ENCODE peak calls at places on chromosomes 7 and 10, in ten cellular contexts. One of them, this sample, is unnamed.

GRCh38 chr7:22860784-22861482 is 38.3 kb upstream of the TOMM7 start:
- DNase-seq in B cell: no peak
- DNase-seq in NCI-H774: no peak
- DNase-seq in brain microvascular endothelial cell: peak
- DNase-seq in GM19239: no peak
- DNase-seq in CD8-positive, alpha-beta memory T cell: no peak
- DNase-seq in stimulated activated CD4-positive, alpha-beta T cell treated with anti-CD3 and anti-CD28 coated beads, TNF-alpha, amount 100 ng/mL, for 48 hours: no peak
- DNase-seq in CD8-positive, alpha-beta T cell: no peak
- DNase-seq in natural killer cell: no peak
- DNase-seq in left cardiac atrium: no peak
- DNase-seq in this sample: no peak

GRCh38 chr7:151485006-151485732 is 34.5 kb downstream of the RHEB start:
- DNase-seq in B cell: no peak
- DNase-seq in NCI-H774: no peak
- DNase-seq in brain microvascular endothelial cell: peak
- DNase-seq in GM19239: no peak
- DNase-seq in CD8-positive, alpha-beta memory T cell: no peak
- DNase-seq in stimulated activated CD4-positive, alpha-beta T cell treated with anti-CD3 and anti-CD28 coated beads, TNF-alpha, amount 100 ng/mL, for 48 hours: peak
- DNase-seq in CD8-positive, alpha-beta T cell: no peak
- DNase-seq in natural killer cell: no peak
- DNase-seq in left cardiac atrium: no peak
- DNase-seq in this sample: no peak

GRCh38 chr7:81751619-81752317 is 18.1 kb downstream of the HGF start:
- DNase-seq in B cell: no peak
- DNase-seq in NCI-H774: no peak
- DNase-seq in brain microvascular endothelial cell: no peak
- DNase-seq in GM19239: no peak
- DNase-seq in CD8-positive, alpha-beta memory T cell: no peak
- DNase-seq in stimulated activated CD4-positive, alpha-beta T cell treated with anti-CD3 and anti-CD28 coated beads, TNF-alpha, amount 100 ng/mL, for 48 hours: no peak
- DNase-seq in CD8-positive, alpha-beta T cell: no peak
- DNase-seq in natural killer cell: no peak
- DNase-seq in left cardiac atrium: no peak
- DNase-seq in this sample: no peak

GRCh38 chr10:102710604-102711003 is 3.6 kb downstream of the ARL3 start:
- DNase-seq in B cell: no peak
- DNase-seq in NCI-H774: no peak
- DNase-seq in brain microvascular endothelial cell: peak
- DNase-seq in GM19239: no peak
- DNase-seq in CD8-positive, alpha-beta memory T cell: peak
- DNase-seq in stimulated activated CD4-positive, alpha-beta T cell treated with anti-CD3 and anti-CD28 coated beads, TNF-alpha, amount 100 ng/mL, for 48 hours: no peak
- DNase-seq in CD8-positive, alpha-beta T cell: no peak
- DNase-seq in natural killer cell: no peak
- DNase-seq in left cardiac atrium: no peak
- DNase-seq in this sample: no peak

GRCh38 chr10:49119746-49120145 is 4.4 kb upstream of the VSTM4 start:
- DNase-seq in B cell: no peak
- DNase-seq in NCI-H774: no peak
- DNase-seq in brain microvascular endothelial cell: peak
- DNase-seq in GM19239: no peak
- DNase-seq in CD8-positive, alpha-beta memory T cell: no peak
- DNase-seq in stimulated activated CD4-positive, alpha-beta T cell treated with anti-CD3 and anti-CD28 coated beads, TNF-alpha, amount 100 ng/mL, for 48 hours: no peak
- DNase-seq in CD8-positive, alpha-beta T cell: no peak
- DNase-seq in natural killer cell: no peak
- DNase-seq in left cardiac atrium: no peak
- DNase-seq in this sample: no peak

GRCh38 chr7:148982596-148983219 is 45.6 kb downstream of the PDIA4 start:
- DNase-seq in B cell: no peak
- DNase-seq in NCI-H774: no peak
- DNase-seq in brain microvascular endothelial cell: no peak
- DNase-seq in GM19239: no peak
- DNase-seq in CD8-positive, alpha-beta memory T cell: no peak
- DNase-seq in stimulated activated CD4-positive, alpha-beta T cell treated with anti-CD3 and anti-CD28 coated beads, TNF-alpha, amount 100 ng/mL, for 48 hours: no peak
- DNase-seq in CD8-positive, alpha-beta T cell: no peak
- DNase-seq in natural killer cell: no peak
- DNase-seq in left cardiac atrium: no peak
- DNase-seq in this sample: no peak

GRCh38 chr7:127534636-127535035 is 50.8 kb downstream of the GCC1 start:
- DNase-seq in B cell: no peak
- DNase-seq in NCI-H774: no peak
- DNase-seq in brain microvascular endothelial cell: no peak
- DNase-seq in GM19239: no peak
- DNase-seq in CD8-positive, alpha-beta memory T cell: no peak
- DNase-seq in stimulated activated CD4-positive, alpha-beta T cell treated with anti-CD3 and anti-CD28 coated beads, TNF-alpha, amount 100 ng/mL, for 48 hours: no peak
- DNase-seq in CD8-positive, alpha-beta T cell: no peak
- DNase-seq in natural killer cell: no peak
- DNase-seq in left cardiac atrium: no peak
- DNase-seq in this sample: no peak

GRCh38 chr7:151187409-151188251 is 580 bp upstream of the ASB10 start:
- DNase-seq in B cell: no peak
- DNase-seq in NCI-H774: no peak
- DNase-seq in brain microvascular endothelial cell: no peak
- DNase-seq in GM19239: no peak
- DNase-seq in CD8-positive, alpha-beta memory T cell: no peak
- DNase-seq in stimulated activated CD4-positive, alpha-beta T cell treated with anti-CD3 and anti-CD28 coated beads, TNF-alpha, amount 100 ng/mL, for 48 hours: no peak
- DNase-seq in CD8-positive, alpha-beta T cell: no peak
- DNase-seq in natural killer cell: no peak
- DNase-seq in left cardiac atrium: no peak
- DNase-seq in this sample: no peak

GRCh38 chr10:983951-984705 is 4.1 kb upstream of the GTPBP4 start:
- DNase-seq in B cell: no peak
- DNase-seq in NCI-H774: peak
- DNase-seq in brain microvascular endothelial cell: peak
- DNase-seq in GM19239: no peak
- DNase-seq in CD8-positive, alpha-beta memory T cell: no peak
- DNase-seq in stimulated activated CD4-positive, alpha-beta T cell treated with anti-CD3 and anti-CD28 coated beads, TNF-alpha, amount 100 ng/mL, for 48 hours: no peak
- DNase-seq in CD8-positive, alpha-beta T cell: no peak
- DNase-seq in natural killer cell: no peak
- DNase-seq in left cardiac atrium: no peak
- DNase-seq in this sample: no peak

GRCh38 chr10:24215193-24215592 is 6.3 kb downstream of the KIAA1217 start:
- DNase-seq in B cell: no peak
- DNase-seq in NCI-H774: no peak
- DNase-seq in brain microvascular endothelial cell: no peak
- DNase-seq in GM19239: no peak
- DNase-seq in CD8-positive, alpha-beta memory T cell: no peak
- DNase-seq in stimulated activated CD4-positive, alpha-beta T cell treated with anti-CD3 and anti-CD28 coated beads, TNF-alpha, amount 100 ng/mL, for 48 hours: no peak
- DNase-seq in CD8-positive, alpha-beta T cell: no peak
- DNase-seq in natural killer cell: no peak
- DNase-seq in left cardiac atrium: peak
- DNase-seq in this sample: no peak

GRCh38 chr7:80771523-80771922 is 133.1 kb downstream of the CD36 start:
- DNase-seq in B cell: no peak
- DNase-seq in NCI-H774: no peak
- DNase-seq in brain microvascular endothelial cell: no peak
- DNase-seq in GM19239: no peak
- DNase-seq in CD8-positive, alpha-beta memory T cell: no peak
- DNase-seq in stimulated activated CD4-positive, alpha-beta T cell treated with anti-CD3 and anti-CD28 coated beads, TNF-alpha, amount 100 ng/mL, for 48 hours: no peak
- DNase-seq in CD8-positive, alpha-beta T cell: no peak
- DNase-seq in natural killer cell: no peak
- DNase-seq in left cardiac atrium: no peak
- DNase-seq in this sample: no peak

GRCh38 chr10:26540601-26541000 is 102.5 kb downstream of the APBB1IP start:
- DNase-seq in B cell: peak
- DNase-seq in NCI-H774: no peak
- DNase-seq in brain microvascular endothelial cell: no peak
- DNase-seq in GM19239: peak
- DNase-seq in CD8-positive, alpha-beta memory T cell: no peak
- DNase-seq in stimulated activated CD4-positive, alpha-beta T cell treated with anti-CD3 and anti-CD28 coated beads, TNF-alpha, amount 100 ng/mL, for 48 hours: no peak
- DNase-seq in CD8-positive, alpha-beta T cell: no peak
- DNase-seq in natural killer cell: no peak
- DNase-seq in left cardiac atrium: no peak
- DNase-seq in this sample: no peak

GRCh38 chr7:83486536-83486935 is 162.4 kb downstream of the SEMA3E start:
- DNase-seq in B cell: no peak
- DNase-seq in NCI-H774: no peak
- DNase-seq in brain microvascular endothelial cell: no peak
- DNase-seq in GM19239: no peak
- DNase-seq in CD8-positive, alpha-beta memory T cell: no peak
- DNase-seq in stimulated activated CD4-positive, alpha-beta T cell treated with anti-CD3 and anti-CD28 coated beads, TNF-alpha, amount 100 ng/mL, for 48 hours: no peak
- DNase-seq in CD8-positive, alpha-beta T cell: no peak
- DNase-seq in natural killer cell: no peak
- DNase-seq in left cardiac atrium: no peak
- DNase-seq in this sample: no peak

GRCh38 chr7:56023500-56023899 is 27.7 kb downstream of the PSPH start:
- DNase-seq in B cell: no peak
- DNase-seq in NCI-H774: no peak
- DNase-seq in brain microvascular endothelial cell: no peak
- DNase-seq in GM19239: no peak
- DNase-seq in CD8-positive, alpha-beta memory T cell: no peak
- DNase-seq in stimulated activated CD4-positive, alpha-beta T cell treated with anti-CD3 and anti-CD28 coated beads, TNF-alpha, amount 100 ng/mL, for 48 hours: no peak
- DNase-seq in CD8-positive, alpha-beta T cell: no peak
- DNase-seq in natural killer cell: no peak
- DNase-seq in left cardiac atrium: no peak
- DNase-seq in this sample: no peak

This sample was measured in effector CD4-positive, alpha-beta T cell.